ENCODE peak calls at places on chromosomes 13 and 19, in six cellular contexts. One of them, this sample, is unnamed.

GRCh38 chr13:111657013-111657412 is 336.6 kb downstream of the TEX29 start:
- DNase-seq in transverse colon: no peak
- DNase-seq in body of pancreas: no peak
- DNase-seq in choroid plexus epithelial cell: no peak
- DNase-seq in GM20000: no peak
- DNase-seq in foreskin fibroblast: no peak
- DNase-seq in this sample: no peak

GRCh38 chr19:56066152-56067023 is 54.7 kb downstream of the ZNF787 start:
- DNase-seq in transverse colon: peak
- DNase-seq in choroid plexus epithelial cell: peak
- DNase-seq in body of pancreas: peak
- DNase-seq in foreskin fibroblast: peak
- DNase-seq in GM20000: peak
- DNase-seq in this sample: no peak

GRCh38 chr19:44764975-44765948 is 12.4 kb upstream of the CBLC start:
- DNase-seq in body of pancreas: no peak
- DNase-seq in GM20000: no peak
- DNase-seq in foreskin fibroblast: no peak
- DNase-seq in transverse colon: peak
- DNase-seq in choroid plexus epithelial cell: no peak
- DNase-seq in this sample: no peak

GRCh38 chr19:19606021-19606420 is 12.5 kb downstream of the PBX4 start:
- DNase-seq in foreskin fibroblast: no peak
- DNase-seq in choroid plexus epithelial cell: no peak
- DNase-seq in body of pancreas: no peak
- DNase-seq in GM20000: no peak
- DNase-seq in transverse colon: peak
- DNase-seq in this sample: no peak

GRCh38 chr13:94435604-94436226 is 43.8 kb downstream of the DCT start:
- DNase-seq in foreskin fibroblast: peak
- DNase-seq in body of pancreas: no peak
- DNase-seq in choroid plexus epithelial cell: peak
- DNase-seq in transverse colon: no peak
- DNase-seq in GM20000: peak
- DNase-seq in this sample: peak

GRCh38 chr13:22726721-22727120 is 454.1 kb upstream of the SGCG start:
- DNase-seq in choroid plexus epithelial cell: no peak
- DNase-seq in foreskin fibroblast: no peak
- DNase-seq in transverse colon: no peak
- DNase-seq in body of pancreas: no peak
- DNase-seq in GM20000: no peak
- DNase-seq in this sample: no peak

GRCh38 chr13:24511019-24511823 is 1.4 kb downstream of the PARP4 start:
- DNase-seq in body of pancreas: no peak
- DNase-seq in transverse colon: peak
- DNase-seq in foreskin fibroblast: peak
- DNase-seq in GM20000: peak
- DNase-seq in choroid plexus epithelial cell: peak
- DNase-seq in this sample: peak

GRCh38 chr13:25447396-25447795 is 75.6 kb downstream of the ATP8A2 start:
- DNase-seq in choroid plexus epithelial cell: no peak
- DNase-seq in transverse colon: no peak
- DNase-seq in GM20000: no peak
- DNase-seq in body of pancreas: no peak
- DNase-seq in foreskin fibroblast: no peak
- DNase-seq in this sample: no peak

GRCh38 chr13:29428310-29428991 is 167.0 kb downstream of the SLC7A1 start:
- DNase-seq in GM20000: no peak
- DNase-seq in body of pancreas: no peak
- DNase-seq in transverse colon: no peak
- DNase-seq in choroid plexus epithelial cell: peak
- DNase-seq in foreskin fibroblast: no peak
- DNase-seq in this sample: no peak

GRCh38 chr13:113405481-113406300 is 41.8 kb upstream of the GRTP1 start:
- DNase-seq in transverse colon: no peak
- DNase-seq in body of pancreas: no peak
- DNase-seq in foreskin fibroblast: no peak
- DNase-seq in choroid plexus epithelial cell: no peak
- DNase-seq in GM20000: no peak
- DNase-seq in this sample: no peak

GRCh38 chr13:113350065-113350937 is 13.6 kb downstream of the GRTP1 start:
- DNase-seq in GM20000: no peak
- DNase-seq in choroid plexus epithelial cell: no peak
- DNase-seq in body of pancreas: no peak
- DNase-seq in transverse colon: no peak
- DNase-seq in foreskin fibroblast: no peak
- DNase-seq in this sample: no peak

GRCh38 chr13:44969858-44970484 is 19.3 kb downstream of the NUFIP1 start:
- DNase-seq in choroid plexus epithelial cell: peak
- DNase-seq in GM20000: no peak
- DNase-seq in transverse colon: no peak
- DNase-seq in foreskin fibroblast: peak
- DNase-seq in body of pancreas: no peak
- DNase-seq in this sample: peak

GRCh38 chr13:67844544-67844943 is 614.4 kb upstream of the PCDH9 start:
- DNase-seq in GM20000: no peak
- DNase-seq in choroid plexus epithelial cell: no peak
- DNase-seq in foreskin fibroblast: no peak
- DNase-seq in body of pancreas: no peak
- DNase-seq in transverse colon: no peak
- DNase-seq in this sample: no peak

GRCh38 chr13:67841071-67841470 is 610.9 kb upstream of the PCDH9 start:
- DNase-seq in foreskin fibroblast: no peak
- DNase-seq in body of pancreas: no peak
- DNase-seq in choroid plexus epithelial cell: no peak
- DNase-seq in GM20000: no peak
- DNase-seq in transverse colon: no peak
- DNase-seq in this sample: no peak
- TF ChIP-seq CTCF in foreskin fibroblast: no peak
- TF ChIP-seq CTCF in body of pancreas: no peak
- TF ChIP-seq CTCF in choroid plexus epithelial cell: no peak
- TF ChIP-seq CTCF in GM20000: no peak
- TF ChIP-seq CTCF in transverse colon: no peak
- TF ChIP-seq CTCF in this sample: no peak

DNA sequence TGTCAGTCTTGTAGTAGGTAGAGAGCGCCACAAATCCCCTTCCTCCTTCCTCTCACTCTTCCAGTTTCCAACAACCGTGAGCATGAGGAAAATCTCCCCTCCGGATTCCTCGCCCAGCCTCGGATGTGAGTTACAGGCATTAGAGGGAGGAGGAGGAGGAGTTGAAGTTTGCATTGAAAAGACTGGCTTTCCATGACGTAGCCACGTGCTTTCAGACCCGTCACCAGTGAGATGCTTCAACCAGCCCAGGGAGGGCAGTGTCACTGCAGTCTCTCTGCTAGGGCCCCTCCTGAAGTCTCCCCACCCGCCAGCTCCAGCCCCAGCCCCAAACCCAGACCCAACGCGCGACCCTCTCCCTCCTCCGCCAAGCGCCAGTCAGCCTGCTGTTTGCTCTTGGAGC is 444 bp upstream of the FGF14 start:
- DNase-seq in GM20000: no peak
- DNase-seq in foreskin fibroblast: peak
- DNase-seq in choroid plexus epithelial cell: peak
- DNase-seq in transverse colon: peak
- DNase-seq in body of pancreas: no peak
- DNase-seq in this sample: no peak
- TF ChIP-seq CTCF in GM20000: no peak
- TF ChIP-seq CTCF in foreskin fibroblast: no peak
- TF ChIP-seq CTCF in choroid plexus epithelial cell: peak
- TF ChIP-seq CTCF in transverse colon: no peak
- TF ChIP-seq CTCF in body of pancreas: no peak
- TF ChIP-seq CTCF in this sample: no peak

GRCh38 chr19:13861714-13862531 is 15.0 kb upstream of the NANOS3 start:
- DNase-seq in body of pancreas: peak
- DNase-seq in choroid plexus epithelial cell: peak
- DNase-seq in GM20000: peak
- DNase-seq in transverse colon: peak
- DNase-seq in foreskin fibroblast: peak
- DNase-seq in this sample: peak
- TF ChIP-seq CTCF in body of pancreas: peak
- TF ChIP-seq CTCF in choroid plexus epithelial cell: peak
- TF ChIP-seq CTCF in GM20000: peak
- TF ChIP-seq CTCF in transverse colon: peak
- TF ChIP-seq CTCF in foreskin fibroblast: peak
- TF ChIP-seq CTCF in this sample: peak

DNA sequence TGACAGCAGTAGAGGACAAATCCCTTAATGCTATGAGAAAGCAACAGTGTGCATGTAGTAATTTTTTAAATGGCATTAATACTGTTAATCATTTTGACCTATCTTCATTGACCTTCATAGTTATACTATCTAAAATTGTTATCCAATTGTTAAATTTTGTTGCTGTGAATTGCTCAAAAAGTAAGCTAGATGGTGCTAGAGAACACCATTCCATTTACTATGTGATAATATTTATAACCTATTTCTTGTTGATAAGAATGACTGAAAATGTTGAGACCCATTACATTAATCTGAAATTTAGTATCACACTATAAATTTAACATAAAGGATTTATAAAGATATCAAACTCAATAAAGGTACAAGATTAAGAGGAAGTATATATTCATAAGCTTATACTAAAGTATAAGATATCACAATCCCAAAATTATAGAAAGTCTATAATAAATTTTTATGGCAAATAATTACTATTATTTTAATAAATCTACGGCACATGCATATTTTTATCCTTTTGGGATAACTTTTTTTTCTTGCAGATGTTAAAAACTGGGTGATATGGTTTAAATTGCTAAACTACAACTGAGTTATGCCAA is 1573.3 kb downstream of the PCDH9 start:
- DNase-seq in transverse colon: no peak
- DNase-seq in foreskin fibroblast: no peak
- DNase-seq in body of pancreas: no peak
- DNase-seq in choroid plexus epithelial cell: peak
- DNase-seq in GM20000: peak
- DNase-seq in this sample: no peak
- TF ChIP-seq CTCF in transverse colon: no peak
- TF ChIP-seq CTCF in foreskin fibroblast: peak
- TF ChIP-seq CTCF in body of pancreas: peak
- TF ChIP-seq CTCF in choroid plexus epithelial cell: peak
- TF ChIP-seq CTCF in GM20000: peak
- TF ChIP-seq CTCF in this sample: peak

DNA sequence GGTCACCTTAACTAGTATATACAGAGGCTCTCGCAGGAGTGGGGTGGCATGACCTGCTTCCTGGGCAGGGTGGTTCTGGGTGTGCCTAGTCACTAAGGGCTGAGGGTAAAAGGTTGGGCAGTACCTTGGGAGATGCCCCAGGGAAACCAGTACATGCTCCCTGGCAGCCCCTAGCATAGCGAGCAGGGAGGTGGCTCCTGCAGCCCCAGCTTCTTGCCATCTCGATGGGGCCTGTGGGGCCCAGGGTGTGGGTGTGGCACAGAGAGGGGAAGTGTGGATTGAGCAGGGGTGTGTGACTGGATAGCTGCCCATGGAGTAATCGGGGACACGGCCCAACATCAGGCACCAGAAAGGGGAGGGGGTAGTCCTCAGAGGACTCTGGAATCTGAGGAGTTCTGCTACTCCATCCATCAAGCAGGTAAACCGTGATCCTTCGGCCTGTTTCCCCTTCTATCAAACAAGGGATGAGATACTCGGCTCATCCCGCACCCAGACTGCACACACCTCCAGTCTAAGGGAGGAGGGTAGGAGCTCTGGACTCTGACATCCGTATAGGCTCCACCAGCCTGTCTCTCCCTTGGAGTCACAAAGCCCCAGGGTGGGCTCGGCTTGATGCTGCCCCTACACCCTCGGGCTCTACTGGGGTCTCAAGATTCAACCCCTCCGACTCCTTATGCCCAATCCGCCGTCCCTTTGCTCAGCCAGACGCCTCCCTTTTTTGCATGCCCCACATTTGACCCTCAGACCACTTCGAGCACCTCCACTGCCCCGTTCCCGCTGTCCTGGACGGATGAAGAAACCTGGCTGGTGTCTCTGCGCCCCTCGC is 1.1 kb downstream of the ZBTB45 start:
- DNase-seq in choroid plexus epithelial cell: no peak
- DNase-seq in GM20000: no peak
- DNase-seq in foreskin fibroblast: peak
- DNase-seq in transverse colon: peak
- DNase-seq in body of pancreas: no peak
- DNase-seq in this sample: no peak
- TF ChIP-seq CTCF in choroid plexus epithelial cell: no peak
- TF ChIP-seq CTCF in GM20000: no peak
- TF ChIP-seq CTCF in foreskin fibroblast: no peak
- TF ChIP-seq CTCF in transverse colon: peak
- TF ChIP-seq CTCF in body of pancreas: no peak
- TF ChIP-seq CTCF in this sample: no peak

DNA sequence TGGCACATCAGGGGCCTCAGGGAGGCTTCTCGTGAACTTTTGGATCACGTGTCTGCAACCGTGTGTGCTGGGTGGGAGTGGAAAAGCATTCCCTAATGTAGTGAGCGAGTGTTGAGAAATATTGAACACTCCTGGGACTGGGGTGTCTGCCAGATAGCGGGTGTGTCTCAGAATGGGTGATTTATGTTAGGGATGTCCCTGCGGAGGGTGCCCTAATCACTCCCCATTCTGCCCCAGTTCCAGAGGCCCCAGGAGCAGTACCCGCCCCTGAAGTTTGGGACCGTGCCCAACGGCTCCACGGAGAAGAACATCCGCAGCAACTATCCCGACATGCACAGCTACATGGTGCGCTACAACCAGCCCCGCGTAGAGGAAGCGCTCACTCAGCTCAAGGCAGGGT is 24.2 kb upstream of the GRWD1 start:
- DNase-seq in transverse colon: no peak
- DNase-seq in body of pancreas: no peak
- DNase-seq in foreskin fibroblast: no peak
- DNase-seq in GM20000: no peak
- DNase-seq in choroid plexus epithelial cell: no peak
- DNase-seq in this sample: no peak
- TF ChIP-seq CTCF in transverse colon: no peak
- TF ChIP-seq CTCF in body of pancreas: no peak
- TF ChIP-seq CTCF in foreskin fibroblast: no peak
- TF ChIP-seq CTCF in GM20000: no peak
- TF ChIP-seq CTCF in choroid plexus epithelial cell: no peak
- TF ChIP-seq CTCF in this sample: no peak

DNA sequence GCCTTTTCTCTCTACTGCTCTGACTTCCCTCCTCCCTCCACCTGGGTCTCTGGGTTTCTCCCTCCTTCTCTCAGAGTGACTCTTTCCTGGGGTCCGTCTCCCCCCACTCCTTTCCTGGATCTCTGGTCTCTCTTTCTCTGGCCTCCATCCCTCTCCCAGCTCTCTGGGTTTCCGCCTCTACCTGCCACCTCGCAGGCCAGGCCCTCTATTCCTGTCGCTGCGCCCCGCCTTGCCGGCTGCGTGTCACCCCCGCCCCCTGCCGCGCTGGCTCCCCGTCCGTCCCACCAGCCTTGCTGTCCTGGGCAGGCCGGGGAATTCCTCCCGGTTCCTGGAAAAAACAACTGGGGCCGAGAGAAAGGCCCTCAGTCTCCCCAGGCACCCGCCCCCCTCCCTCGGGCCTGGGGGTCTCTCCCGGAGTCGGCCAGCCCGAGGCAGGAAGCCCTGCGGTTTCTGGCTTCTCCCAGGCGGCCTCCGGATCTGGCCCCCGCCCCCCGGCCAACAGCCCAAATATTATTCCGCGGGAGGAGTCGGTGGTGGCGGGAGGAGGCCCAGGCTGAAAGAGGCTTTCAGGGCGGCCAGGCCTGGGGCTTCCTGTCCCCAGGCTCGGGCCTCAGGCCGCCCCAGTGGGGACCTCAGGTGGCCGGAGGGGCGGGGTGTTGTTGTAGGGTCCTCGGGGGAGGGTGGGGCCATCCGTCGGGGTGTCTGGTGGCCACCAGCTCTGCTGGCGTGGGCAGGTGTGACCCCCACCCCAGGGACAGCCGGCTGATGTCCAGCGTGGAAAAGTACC is 9.3 kb downstream of the IRF2BP1 start:
- DNase-seq in foreskin fibroblast: no peak
- DNase-seq in choroid plexus epithelial cell: no peak
- DNase-seq in GM20000: peak
- DNase-seq in body of pancreas: peak
- DNase-seq in transverse colon: peak
- DNase-seq in this sample: no peak
- TF ChIP-seq CTCF in foreskin fibroblast: no peak
- TF ChIP-seq CTCF in choroid plexus epithelial cell: no peak
- TF ChIP-seq CTCF in GM20000: no peak
- TF ChIP-seq CTCF in body of pancreas: no peak
- TF ChIP-seq CTCF in transverse colon: no peak
- TF ChIP-seq CTCF in this sample: no peak

This sample was measured in HFFc6.